ENCODE peak calls at places on chromosomes 6 and 20, in ten cellular contexts. Z is CD4-positive, alpha-beta T cell; C is cardiac muscle cell; V is hepatocyte; L is H9; N is adrenal gland; B is pancreas; Q is astrocyte of the cerebellum; D is gastrocnemius medialis; I is AG04450. H is an unnamed sample.

GRCh38 chr20:34001378-34001777 is 7.7 kb downstream of the RALY start:
- DNase-seq in Z (no peak), C (no peak), V (no peak), L (no peak), N (no peak), B (no peak), Q (no peak), D (no peak), I (no peak), H (no peak)

GRCh38 chr20:51014797-51015722 is 7.8 kb downstream of the KCNG1 start:
- DNase-seq in Z (no peak), C (peak; percentile 73), V (peak; percentile 80), L (peak; percentile 81), N (peak; percentile 59), B (no peak), Q (peak; percentile 57), D (no peak), I (no peak), H (peak; percentile 84)

GRCh38 chr6:13813621-13814175 is 659 bp downstream of the MCUR1 start:
- DNase-seq in Z (peak; percentile 6), C (peak; percentile 94), V (peak; percentile 86), L (peak; percentile 87), N (peak; percentile 57), B (peak; percentile 91), Q (no peak), D (peak; percentile 10), I (peak; percentile 15), H (peak; percentile 43)

GRCh38 chr20:48358176-48358575 is 469.6 kb downstream of the PREX1 start:
- DNase-seq in Z (no peak), C (no peak), V (no peak), L (no peak), N (no peak), B (no peak), Q (no peak), D (no peak), I (no peak), H (no peak)

GRCh38 chr20:20824924-20825584 is 112.6 kb upstream of the RALGAPA2 start:
- DNase-seq in Z (peak; percentile 25), C (peak; percentile 69), V (peak; percentile 77), L (peak; percentile 71), N (peak; percentile 77), B (peak; percentile 82), Q (no peak), D (peak; percentile 38), I (no peak), H (peak; percentile 35)

GRCh38 chr20:58790440-58790839 is 60.3 kb downstream of the GNAS-AS1 start:
- DNase-seq in Z (no peak), C (no peak), V (no peak), L (no peak), N (no peak), B (no peak), Q (no peak), D (no peak), I (no peak), H (no peak)

GRCh38 chr20:4322499-4322898 is 307.1 kb upstream of the RNF24 start:
- DNase-seq in Z (no peak), C (no peak), V (no peak), L (no peak), N (no peak), B (no peak), Q (no peak), D (no peak), I (no peak), H (no peak)

GRCh38 chr20:14470977-14471642 is 133.7 kb upstream of the FLRT3 start:
- DNase-seq in Z (no peak), C (no peak), V (no peak), L (peak; percentile 51), N (no peak), B (no peak), Q (no peak), D (no peak), I (no peak), H (no peak)

GRCh38 chr20:63573739-63574131 is 304 bp downstream of the HELZ2 start:
- DNase-seq in Z (no peak), C (no peak), V (no peak), L (no peak), N (no peak), B (peak; percentile 53), Q (no peak), D (no peak), I (no peak), H (no peak)

GRCh38 chr20:63574829-63575720 is 1.0 kb upstream of the HELZ2 start:
- DNase-seq in Z (no peak), C (no peak), V (no peak), L (no peak), N (no peak), B (peak; percentile 55), Q (no peak), D (no peak), I (no peak), H (no peak)

GRCh38 chr20:63574156-63574828 is at the start of gene HELZ2:
- DNase-seq in Z (peak; percentile 54), C (peak; percentile 78), V (peak; percentile 88), L (peak; percentile 80), N (peak; percentile 76), B (peak; percentile 90), Q (no peak), D (no peak), I (no peak), H (peak; percentile 85)

GRCh38 chr20:63572071-63572787 is 1.8 kb downstream of the HELZ2 start:
- DNase-seq in Z (no peak), C (no peak), V (no peak), L (no peak), N (no peak), B (peak; percentile 74), Q (no peak), D (no peak), I (no peak), H (no peak)

GRCh38 chr20:63572788-63573738 is 976 bp downstream of the HELZ2 start:
- DNase-seq in Z (no peak), C (no peak), V (no peak), L (peak; percentile 55), N (no peak), B (peak; percentile 74), Q (no peak), D (no peak), I (no peak), H (peak; percentile 55)
- TF ChIP-seq CTCF in Z (no peak), C (peak; percentile 14), V (peak; percentile 4), L (peak; percentile 44), N (peak; percentile 12), B (no peak), Q (peak; percentile 27), D (no peak), I (peak; percentile 18), H (no peak)

GRCh38 chr6:116763048-116763447 is 2.5 kb downstream of the FAM162B start:
- DNase-seq in Z (no peak), C (no peak), V (no peak), L (no peak), N (no peak), B (no peak), Q (no peak), D (no peak), I (no peak), H (no peak)

GRCh38 chr6:116766506-116767176 is 1.1 kb upstream of the FAM162B start:
- DNase-seq in Z (no peak), C (no peak), V (no peak), L (no peak), N (no peak), B (no peak), Q (no peak), D (no peak), I (no peak), H (no peak)

GRCh38 chr6:116763871-116764270 is 1.6 kb downstream of the FAM162B start:
- DNase-seq in Z (no peak), C (no peak), V (no peak), L (no peak), N (no peak), B (no peak), Q (no peak), D (no peak), I (no peak), H (no peak)

GRCh38 chr6:116764961-116765841 is at the start of gene FAM162B:
- DNase-seq in Z (no peak), C (peak; percentile 58), V (peak; percentile 46), L (peak; percentile 79), N (peak; percentile 27), B (peak; percentile 58), Q (no peak), D (no peak), I (no peak), H (peak; percentile 21)

GRCh38 chr6:116764557-116764960 is 960 bp downstream of the FAM162B start:
- DNase-seq in Z (no peak), C (peak; percentile 15), V (peak; percentile 20), L (peak; percentile 69), N (no peak), B (peak; percentile 60), Q (no peak), D (no peak), I (no peak), H (no peak)
- TF ChIP-seq CTCF in Z (no peak), C (no peak), V (no peak), L (peak; percentile 39), N (no peak), B (no peak), Q (no peak), D (no peak), I (peak; percentile 33), H (no peak)

GRCh38 chr6:166467436-166468000 is 84.8 kb upstream of the MPC1 start:
- DNase-seq in Z (no peak), C (no peak), V (no peak), L (peak; percentile 18), N (no peak), B (no peak), Q (no peak), D (no peak), I (no peak), H (no peak)

GRCh38 chr6:166466178-166467122 is 83.7 kb upstream of the MPC1 start:
- DNase-seq in Z (no peak), C (peak; percentile 17), V (peak; percentile 45), L (no peak), N (no peak), B (no peak), Q (peak; percentile 84), D (no peak), I (peak; percentile 59), H (no peak)

GRCh38 chr6:166464068-166464410 is 81.3 kb upstream of the MPC1 start:
- DNase-seq in Z (no peak), C (no peak), V (no peak), L (no peak), N (no peak), B (no peak), Q (no peak), D (no peak), I (no peak), H (no peak)

GRCh38 chr6:166464418-166465400 is 82.0 kb upstream of the MPC1 start:
- DNase-seq in Z (no peak), C (no peak), V (no peak), L (no peak), N (no peak), B (no peak), Q (no peak), D (no peak), I (no peak), H (no peak)

DNA sequence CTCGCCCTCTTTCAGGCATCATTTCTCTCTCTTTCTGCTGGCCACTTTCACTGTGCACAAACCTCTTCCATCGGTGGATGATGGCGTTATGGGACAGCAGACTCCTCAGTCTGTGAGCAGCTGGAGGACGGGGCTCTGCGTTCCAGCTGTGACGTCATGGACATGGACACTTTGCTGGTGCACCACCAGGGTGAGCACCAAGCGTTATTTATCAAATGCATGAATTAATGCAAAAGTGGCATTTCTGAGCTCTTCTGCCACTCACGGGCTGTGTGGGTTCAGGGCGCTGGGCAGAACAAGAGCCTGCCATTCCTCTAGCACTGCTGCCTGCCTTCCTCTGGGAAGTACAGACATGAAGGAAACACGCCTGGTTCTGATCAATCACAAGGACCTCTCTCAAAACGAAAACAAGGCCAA is 82.9 kb upstream of the MPC1 start:
- DNase-seq in Z (no peak), C (no peak), V (no peak), L (no peak), N (no peak), B (no peak), Q (no peak), D (no peak), I (no peak), H (no peak)
- TF ChIP-seq CTCF in Z (no peak), C (no peak), V (no peak), L (no peak), N (no peak), B (no peak), Q (peak; percentile 16), D (no peak), I (peak; percentile 17), H (no peak)

DNA sequence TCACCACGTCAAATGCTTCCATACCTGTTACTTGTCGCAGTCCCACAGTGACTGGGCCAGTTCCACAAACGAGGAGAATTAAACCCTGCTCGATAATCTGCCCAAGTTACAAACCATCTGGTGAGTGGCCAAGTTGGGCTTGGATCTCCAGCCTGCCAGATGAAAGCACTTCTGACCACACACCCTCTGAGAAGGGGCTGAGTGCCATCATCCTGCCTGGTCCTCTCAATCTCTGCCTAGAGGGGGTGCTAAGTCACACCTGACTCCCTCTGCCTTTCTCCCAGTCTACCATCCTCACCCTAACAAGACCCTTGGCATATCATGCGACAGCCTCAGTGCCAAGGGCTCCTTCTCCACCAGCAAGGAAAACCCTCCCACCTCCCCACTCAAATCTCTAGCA is 15.8 kb downstream of the RRP36 start:
- DNase-seq in Z (no peak), C (no peak), V (no peak), L (peak; percentile 22), N (no peak), B (peak; percentile 2), Q (no peak), D (no peak), I (no peak), H (no peak)
- TF ChIP-seq CTCF in Z (no peak), C (no peak), V (no peak), L (no peak), N (no peak), B (no peak), Q (no peak), D (no peak), I (no peak), H (no peak)

H was measured in Calu3.